ENCODE peak calls at places on chromosomes 4 and X, in four cellular contexts. I is H9, N is IMR-90, X is mesendoderm. H is an unnamed sample.

GRCh38 chrX:22025751-22026150 is 6.4 kb upstream of the PHEX start:
- DNase-seq in I (no peak), N (peak; percentile 64), X (no peak), H (no peak)

GRCh38 chr4:81422591-81422990 is 49.1 kb downstream of the RASGEF1B start:
- DNase-seq in I (no peak), N (no peak), X (no peak), H (no peak)

GRCh38 chr4:114116861-114117260 is 137.4 kb upstream of the ARSJ start:
- DNase-seq in I (no peak), N (no peak), X (no peak), H (no peak)

GRCh38 chrX:115561605-115562491 is 874 bp downstream of the PLS3 start:
- DNase-seq in I (peak; percentile 58), N (peak; percentile 35), X (peak; percentile 69), H (peak; percentile 52)

GRCh38 chrX:155132110-155132509 is 60.8 kb downstream of the BRCC3 start:
- DNase-seq in I (no peak), N (no peak), X (peak; percentile 5), H (no peak)

GRCh38 chrX:345020-345925 is 26.7 kb upstream of the GTPBP6 start:
- DNase-seq in I (no peak), N (no peak), X (no peak), H (no peak)

GRCh38 chrX:153689654-153690465 is 2.1 kb downstream of the SLC6A8 start:
- DNase-seq in I (peak; percentile 59), N (peak; percentile 23), X (peak; percentile 45), H (no peak)

GRCh38 chrX:72088761-72089160 is 43.0 kb downstream of the RTL5 start:
- DNase-seq in I (no peak), N (no peak), X (no peak), H (no peak)

GRCh38 chr4:138959421-138959820 is 56.2 kb upstream of the NOCT start:
- DNase-seq in I (no peak), N (peak; percentile 26), X (no peak), H (no peak)

GRCh38 chr4:104457308-104457981 is 37.2 kb downstream of the CXXC4 start:
- DNase-seq in I (no peak), N (no peak), X (no peak), H (no peak)

GRCh38 chr4:123415977-123416376 is 19.4 kb downstream of the SPRY1 start:
- DNase-seq in I (no peak), N (peak; percentile 45), X (no peak), H (no peak)

GRCh38 chr4:82124365-82124764 is 249.4 kb downstream of the HNRNPD start:
- DNase-seq in I (no peak), N (no peak), X (peak; percentile 37), H (no peak)

GRCh38 chrX:55839480-55839879 is 121.9 kb downstream of the RRAGB start:
- DNase-seq in I (peak; percentile 79), N (no peak), X (peak; percentile 78), H (peak; percentile 55)

GRCh38 chrX:31499120-31499519 is 427.3 kb upstream of the FTHL17 start:
- DNase-seq in I (no peak), N (peak; percentile 42), X (peak; percentile 20), H (no peak)

DNA sequence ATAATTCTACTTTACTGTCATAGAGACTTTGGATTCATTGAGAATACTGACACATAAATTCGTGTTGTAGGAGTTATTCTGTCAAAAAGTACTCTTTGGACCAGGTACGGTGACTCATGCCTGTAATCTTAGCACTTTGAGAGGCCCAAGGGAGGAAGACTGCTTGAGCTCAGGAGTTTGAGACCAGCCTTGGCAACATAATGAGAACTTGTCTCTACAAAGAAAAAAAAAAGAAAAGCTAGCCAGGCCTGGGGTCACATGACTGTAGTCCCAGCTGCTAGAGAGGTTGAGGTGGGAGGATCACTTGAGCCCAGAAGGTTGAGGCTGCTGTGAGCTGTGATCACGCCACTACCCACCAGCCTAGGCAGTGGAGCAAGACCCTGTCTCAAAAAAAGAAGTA is 54.9 kb downstream of the WDR19 start:
- DNase-seq in I (no peak), N (no peak), X (peak; percentile 14), H (no peak)
- H4K5ac ChIP-seq in I (no peak overlapping the region), N (no peak overlapping the region), X (no peak overlapping the region), H (no peak overlapping the region)

DNA sequence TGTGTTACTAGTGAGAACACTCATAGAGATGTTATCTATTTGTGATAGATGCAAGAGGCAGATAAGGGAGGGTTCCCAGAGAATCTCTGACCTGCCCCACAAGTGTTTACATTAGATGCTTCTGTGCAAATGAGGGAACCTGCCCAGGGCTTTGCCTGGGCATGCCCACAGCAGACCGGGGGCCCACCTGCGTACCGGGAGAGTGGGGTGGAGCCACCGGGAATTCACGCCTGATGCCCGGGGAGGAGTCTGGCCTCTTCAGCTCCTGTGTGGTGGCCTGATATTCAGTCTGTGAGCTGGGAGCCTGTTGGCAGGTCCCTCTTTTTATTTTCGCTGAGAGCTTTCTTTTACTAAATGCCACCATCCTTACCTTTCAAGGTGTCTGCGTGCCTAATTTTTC is 155.7 kb downstream of the SNCA start:
- DNase-seq in I (peak; percentile 95), N (no peak), X (peak; percentile 69), H (peak; percentile 53)
- H2BK120ac ChIP-seq in I (no peak overlapping the region), N (no peak overlapping the region), X (no peak overlapping the region), H (no peak overlapping the region)

DNA sequence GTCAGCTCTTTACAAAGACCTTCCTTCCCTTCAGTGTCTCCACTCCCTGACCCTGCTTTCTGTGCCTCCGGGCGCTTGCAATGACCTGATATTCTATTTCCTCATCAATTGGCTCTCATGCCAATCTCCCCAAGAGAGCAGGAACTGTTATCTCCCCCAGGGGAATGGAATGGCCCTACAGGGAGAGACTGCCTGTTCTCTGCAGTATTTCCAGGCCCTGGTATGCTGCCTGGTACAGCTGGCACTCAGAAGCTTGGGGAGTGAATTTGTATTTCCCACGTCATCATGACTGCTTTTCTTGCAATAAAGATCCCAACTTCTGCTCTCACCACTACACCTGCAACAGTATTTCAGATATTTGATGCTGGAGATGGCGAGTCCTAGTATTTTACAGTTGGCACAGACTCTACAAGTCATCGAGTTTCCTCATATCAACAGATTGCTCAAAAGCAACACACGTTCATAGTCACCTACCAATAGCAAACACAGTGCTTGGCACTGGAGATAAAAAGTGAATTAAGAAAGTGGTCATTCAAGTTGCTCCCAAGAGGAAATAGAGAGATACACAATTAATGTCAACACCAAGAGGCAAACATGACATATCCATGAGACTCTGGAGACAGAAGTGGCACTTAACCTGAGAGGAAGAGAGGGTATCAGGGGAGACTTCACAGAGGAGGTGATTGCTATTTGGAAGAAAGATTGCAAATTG is 90.5 kb upstream of the EGFL6 start:
- DNase-seq in I (no peak), N (no peak), X (no peak), H (no peak)
- H4K5ac ChIP-seq in I (no peak overlapping the region), N (no peak overlapping the region), X (no peak overlapping the region), H (no peak overlapping the region)

GRCh38 chr4:52054254-52054653 is 3.1 kb downstream of the SPATA18 start:
- DNase-seq in I (no peak), N (no peak), X (no peak), H (no peak)

GRCh38 chr4:52059372-52059771 is 8.3 kb downstream of the SPATA18 start:
- DNase-seq in I (no peak), N (peak; percentile 46), X (no peak), H (no peak)

GRCh38 chr4:52052475-52052780 is 1.3 kb downstream of the SPATA18 start:
- DNase-seq in I (no peak), N (peak; percentile 20), X (peak; percentile 14), H (no peak)

GRCh38 chr4:52057196-52057595 is 6.1 kb downstream of the SPATA18 start:
- DNase-seq in I (no peak), N (no peak), X (no peak), H (no peak)

GRCh38 chr4:52058275-52058674 is 7.2 kb downstream of the SPATA18 start:
- DNase-seq in I (no peak), N (no peak), X (no peak), H (no peak)
- H2BK120ac ChIP-seq in I (no peak overlapping the region), N (no peak overlapping the region), X (no peak overlapping the region), H (no peak overlapping the region)

GRCh38 chr4:83605216-83605615 is 69.3 kb downstream of the GPAT3 start:
- DNase-seq in I (no peak), N (no peak), X (no peak), H (no peak)
- H4K5ac ChIP-seq in I (no peak overlapping the region), N (no peak overlapping the region), X (no peak overlapping the region), H (no peak overlapping the region)

GRCh38 chr4:133866328-133866699 is 335.3 kb downstream of the PABPC4L start:
- DNase-seq in I (no peak), N (peak; percentile 28), X (peak; percentile 21), H (no peak)
- H2BK120ac ChIP-seq in I (no peak overlapping the region), N (peak overlapping the region; percentile 86), X (no peak overlapping the region), H (no peak overlapping the region)

GRCh38 chr4:146567396-146567795 is 45.7 kb upstream of the SLC10A7 start:
- DNase-seq in I (no peak), N (no peak), X (peak; percentile 53), H (no peak)
- H4K5ac ChIP-seq in I (no peak overlapping the region), N (no peak overlapping the region), X (no peak overlapping the region), H (no peak overlapping the region)

DNA sequence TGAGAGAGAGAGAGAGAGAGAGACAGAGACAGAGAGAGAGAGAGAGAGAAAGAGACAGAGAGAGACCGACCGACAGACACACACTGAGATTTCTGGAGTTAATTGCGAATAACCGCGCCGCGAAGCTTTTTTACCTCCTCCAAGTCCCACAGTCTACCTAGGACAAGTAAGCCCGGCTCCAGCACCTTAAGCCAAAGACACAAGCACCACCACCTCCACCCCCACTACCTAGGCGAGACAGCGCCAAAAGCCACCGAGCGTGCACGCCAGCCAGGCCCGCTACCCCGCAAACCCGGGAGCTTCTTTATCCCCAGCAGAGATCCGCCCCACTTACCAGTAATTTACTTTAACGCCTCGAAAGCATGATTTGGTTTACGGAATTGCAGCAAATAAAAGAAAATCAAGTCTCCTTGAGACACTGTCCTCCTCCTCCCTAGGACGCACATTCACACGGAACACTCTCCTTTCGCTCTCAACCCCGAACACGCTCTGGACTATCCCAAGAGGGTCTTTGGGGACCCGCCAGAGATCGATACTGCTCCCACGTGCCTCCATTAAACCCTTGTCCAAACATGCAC is 649.6 kb upstream of the DIPK2B start:
- DNase-seq in I (peak; percentile 26), N (no peak), X (peak; percentile 43), H (no peak)
- H2BK120ac ChIP-seq in I (peak overlapping the region; percentile 44), N (peak overlapping the region; percentile 79), X (no peak overlapping the region), H (no peak overlapping the region)

GRCh38 chr4:151646322-151646721 is 114.5 kb downstream of the GATB start:
- DNase-seq in I (peak; percentile 60), N (no peak), X (peak; percentile 76), H (no peak)
- H4K5ac ChIP-seq in I (no peak overlapping the region), N (no peak overlapping the region), X (no peak overlapping the region), H (no peak overlapping the region)